ENCODE peak calls at places on chromosomes 1 and 21, in six cellular contexts. One of them, this sample, is unnamed.

GRCh38 chr1:220527279-220528048 is 472 bp upstream of the MARK1 start:
- DNase-seq in M059J: no peak
- DNase-seq in astrocyte: peak; percentile 18
- DNase-seq in ELF-1: peak; percentile 42
- DNase-seq in posterior vena cava: peak; percentile 76
- DNase-seq in epithelial cell of esophagus: peak; percentile 32
- DNase-seq in this sample: no peak

GRCh38 chr1:44405041-44405803 is at the start of gene RNF220:
- DNase-seq in M059J: peak; percentile 80
- DNase-seq in astrocyte: peak; percentile 71
- DNase-seq in ELF-1: peak; percentile 85
- DNase-seq in posterior vena cava: peak; percentile 85
- DNase-seq in epithelial cell of esophagus: peak; percentile 58
- DNase-seq in this sample: peak; percentile 38

GRCh38 chr1:22053018-22053860 is 730 bp downstream of the CDC42 start:
- DNase-seq in M059J: peak; percentile 76
- DNase-seq in astrocyte: peak; percentile 84
- DNase-seq in ELF-1: peak; percentile 80
- DNase-seq in posterior vena cava: peak; percentile 89
- DNase-seq in epithelial cell of esophagus: peak; percentile 74
- DNase-seq in this sample: peak; percentile 32

GRCh38 chr1:22636369-22636768 is at the start of gene C1QA:
- DNase-seq in M059J: no peak
- DNase-seq in astrocyte: no peak
- DNase-seq in ELF-1: no peak
- DNase-seq in posterior vena cava: peak; percentile 92
- DNase-seq in epithelial cell of esophagus: no peak
- DNase-seq in this sample: no peak

GRCh38 chr1:20413136-20413790 is 72.7 kb downstream of the CAMK2N1 start:
- DNase-seq in M059J: no peak
- DNase-seq in astrocyte: no peak
- DNase-seq in ELF-1: no peak
- DNase-seq in posterior vena cava: no peak
- DNase-seq in epithelial cell of esophagus: no peak
- DNase-seq in this sample: no peak

GRCh38 chr1:27600500-27601175 is 3.3 kb downstream of the AHDC1 start:
- DNase-seq in M059J: no peak
- DNase-seq in astrocyte: no peak
- DNase-seq in ELF-1: peak; percentile 76
- DNase-seq in posterior vena cava: no peak
- DNase-seq in epithelial cell of esophagus: no peak
- DNase-seq in this sample: no peak

GRCh38 chr1:113118266-113118665 is 45.3 kb downstream of the LRIG2 start:
- DNase-seq in M059J: no peak
- DNase-seq in astrocyte: no peak
- DNase-seq in ELF-1: no peak
- DNase-seq in posterior vena cava: no peak
- DNase-seq in epithelial cell of esophagus: peak; percentile 57
- DNase-seq in this sample: no peak

GRCh38 chr1:90357980-90358379 is 359.1 kb downstream of the BARHL2 start:
- DNase-seq in M059J: peak; percentile 7
- DNase-seq in astrocyte: no peak
- DNase-seq in ELF-1: no peak
- DNase-seq in posterior vena cava: no peak
- DNase-seq in epithelial cell of esophagus: peak; percentile 41
- DNase-seq in this sample: no peak

GRCh38 chr1:6185151-6185550 is 5.0 kb upstream of the CHD5 start:
- DNase-seq in M059J: peak; percentile 73
- DNase-seq in astrocyte: peak; percentile 81
- DNase-seq in ELF-1: no peak
- DNase-seq in posterior vena cava: no peak
- DNase-seq in epithelial cell of esophagus: peak; percentile 39
- DNase-seq in this sample: no peak

GRCh38 chr21:33864150-33864549 is 51.5 kb downstream of the ATP5PO start:
- DNase-seq in M059J: no peak
- DNase-seq in astrocyte: no peak
- DNase-seq in ELF-1: no peak
- DNase-seq in posterior vena cava: peak; percentile 20
- DNase-seq in epithelial cell of esophagus: no peak
- DNase-seq in this sample: no peak

This sample was measured in NCI-H1930.